ENCODE peak calls at places on chromosome X, in seven cellular contexts. D, P, H, W, G, M and R are unnamed samples. For H3K79me1, the result is how much of the 10 kb centered on the place peaks cover.

GRCh38 chrX:110081740-110082139 is 78.8 kb downstream of the TMEM164 start:
- DNase-seq in D (peak), P (no peak), H (peak), W (no peak), G (no peak), M (no peak), R (no peak)

GRCh38 chrX:123859409-123859827 is 435 bp upstream of the XIAP start:
- DNase-seq in D (no peak), P (no peak), H (no peak), W (no peak), G (peak), M (no peak), R (peak)

GRCh38 chrX:71372388-71372787 is 6.2 kb downstream of the TAF1 start:
- DNase-seq in D (no peak), P (no peak), H (no peak), W (no peak), G (no peak), M (no peak), R (no peak)

GRCh38 chrX:118347131-118347530 is 1.2 kb downstream of the WDR44 start:
- DNase-seq in D (peak), P (no peak), H (peak), W (no peak), G (peak), M (peak), R (no peak)

GRCh38 chrX:1423215-1423614 is 29.5 kb downstream of the ASMTL start:
- DNase-seq in D (no peak), P (no peak), H (no peak), W (no peak), G (no peak), M (no peak), R (no peak)

GRCh38 chrX:24498181-24498580 is 33.1 kb downstream of the PDK3 start:
- DNase-seq in D (no peak), P (no peak), H (no peak), W (no peak), G (peak), M (peak), R (peak)

GRCh38 chrX:65528705-65529340 is 5.8 kb downstream of the LAS1L start:
- DNase-seq in D (peak), P (peak), H (peak), W (peak), G (peak), M (peak), R (peak)

GRCh38 chrX:107718156-107718621 is 57.4 kb downstream of the TSC22D3 start:
- DNase-seq in D (peak), P (peak), H (peak), W (no peak), G (peak), M (peak), R (peak)

GRCh38 chrX:129576539-129576938 is 36.5 kb downstream of the OCRL start:
- DNase-seq in D (no peak), P (no peak), H (no peak), W (no peak), G (no peak), M (no peak), R (no peak)

GRCh38 chrX:133726211-133726630 is 259.2 kb downstream of the GPC3 start:
- DNase-seq in D (peak), P (no peak), H (peak), W (no peak), G (no peak), M (peak), R (no peak)

GRCh38 chrX:74448669-74449068 is 27.4 kb downstream of the SLC16A2 start:
- DNase-seq in D (no peak), P (no peak), H (no peak), W (no peak), G (peak), M (no peak), R (no peak)

GRCh38 chrX:29397506-29397905 is 810.3 kb downstream of the IL1RAPL1 start:
- DNase-seq in D (peak), P (no peak), H (peak), W (no peak), G (no peak), M (peak), R (no peak)

GRCh38 chrX:48695524-48695875 is 1.0 kb upstream of the SUV39H1 start:
- DNase-seq in D (peak), P (no peak), H (peak), W (no peak), G (peak), M (no peak), R (no peak)

GRCh38 chrX:123846598-123847038 is 13.2 kb upstream of the XIAP start:
- DNase-seq in D (peak), P (no peak), H (peak), W (no peak), G (peak), M (no peak), R (no peak)

GRCh38 chrX:79107891-79108718 is 36.4 kb upstream of the GPR174 start:
- DNase-seq in D (no peak), P (no peak), H (no peak), W (no peak), G (peak), M (no peak), R (no peak)

GRCh38 chrX:129488359-129488758 is 34.9 kb downstream of the SMARCA1 start:
- DNase-seq in D (no peak), P (no peak), H (no peak), W (no peak), G (no peak), M (no peak), R (no peak)

GRCh38 chrX:27679281-27679680 is 89.1 kb downstream of the DCAF8L2 start:
- DNase-seq in D (peak), P (no peak), H (no peak), W (no peak), G (no peak), M (no peak), R (no peak)

GRCh38 chrX:9429767-9430166 is 35.1 kb upstream of the TBL1X start:
- DNase-seq in D (no peak), P (no peak), H (no peak), W (no peak), G (peak), M (no peak), R (no peak)

GRCh38 chrX:69493193-69493592 is 10.9 kb upstream of the NALF2 start:
- DNase-seq in D (no peak), P (peak), H (no peak), W (no peak), G (peak), M (peak), R (peak)

GRCh38 chrX:106612403-106612789 is 618 bp downstream of the RADX start:
- DNase-seq in D (no peak), P (no peak), H (peak), W (no peak), G (peak), M (peak), R (no peak)

GRCh38 chrX:139739138-139739537 is 31.2 kb upstream of the MCF2 start:
- DNase-seq in D (peak), P (no peak), H (peak), W (no peak), G (no peak), M (no peak), R (no peak)

GRCh38 chrX:70439016-70439415 is 5.6 kb upstream of the DLG3 start:
- DNase-seq in D (no peak), P (no peak), H (peak), W (no peak), G (no peak), M (no peak), R (no peak)

GRCh38 chrX:106711375-106711774 is 15.1 kb upstream of the RNF128 start:
- DNase-seq in D (no peak), P (no peak), H (no peak), W (no peak), G (no peak), M (no peak), R (no peak)

GRCh38 chrX:84339507-84340364 is 151.7 kb upstream of the RPS6KA6 start:
- DNase-seq in D (peak), P (no peak), H (peak), W (no peak), G (peak), M (peak), R (no peak)

GRCh38 chrX:131068945-131069719 is 11.0 kb downstream of the ARHGAP36 start:
- DNase-seq in D (no peak), P (peak), H (peak), W (no peak), G (peak), M (peak), R (peak)

GRCh38 chrX:23844502-23845138 is 61.6 kb downstream of the SAT1 start:
- DNase-seq in D (peak), P (no peak), H (peak), W (no peak), G (peak), M (peak), R (no peak)

GRCh38 chrX:80334583-80334982 is 85.7 kb upstream of the TENT5D start:
- DNase-seq in D (no peak), P (no peak), H (no peak), W (no peak), G (no peak), M (no peak), R (no peak)

GRCh38 chrX:9393571-9393970 is 71.3 kb upstream of the TBL1X start:
- DNase-seq in D (no peak), P (no peak), H (no peak), W (no peak), G (no peak), M (no peak), R (no peak)

GRCh38 chrX:19303216-19303880 is 40.4 kb upstream of the PDHA1 start:
- DNase-seq in D (peak), P (no peak), H (peak), W (no peak), G (peak), M (no peak), R (no peak)

GRCh38 chrX:10482262-10482661 is 138.1 kb downstream of the MID1 start:
- DNase-seq in D (no peak), P (no peak), H (no peak), W (no peak), G (no peak), M (no peak), R (no peak)

GRCh38 chrX:77597090-77597489 is 149.9 kb downstream of the FGF16 start:
- DNase-seq in D (peak), P (no peak), H (peak), W (no peak), G (peak), M (peak), R (no peak)

GRCh38 chrX:121869876-121870477 is 822.6 kb downstream of the GLUD2 start:
- DNase-seq in D (no peak), P (no peak), H (no peak), W (no peak), G (no peak), M (no peak), R (no peak)

GRCh38 chrX:104864296-104864695 is 298.3 kb downstream of the IL1RAPL2 start:
- DNase-seq in D (no peak), P (no peak), H (peak), W (no peak), G (no peak), M (no peak), R (no peak)

GRCh38 chrX:29024813-29025342 is 437.6 kb downstream of the IL1RAPL1 start:
- DNase-seq in D (peak), P (no peak), H (peak), W (no peak), G (no peak), M (no peak), R (no peak)

GRCh38 chrX:136273986-136274385 is 22.8 kb upstream of the MAP7D3 start:
- DNase-seq in D (no peak), P (no peak), H (no peak), W (no peak), G (no peak), M (no peak), R (no peak)

GRCh38 chrX:115013705-115014104 is 3.7 kb downstream of the IL13RA2 start:
- DNase-seq in D (peak), P (no peak), H (peak), W (no peak), G (peak), M (no peak), R (no peak)

GRCh38 chrX:54473993-54474859 is 21.8 kb downstream of the FGD1 start:
- DNase-seq in D (no peak), P (no peak), H (no peak), W (no peak), G (no peak), M (no peak), R (no peak)

GRCh38 chrX:45735571-45735970 is 534.9 kb upstream of the DIPK2B start:
- DNase-seq in D (no peak), P (no peak), H (no peak), W (no peak), G (no peak), M (no peak), R (no peak)

GRCh38 chrX:53272808-53273337 is 8.5 kb downstream of the IQSEC2 start:
- DNase-seq in D (no peak), P (no peak), H (no peak), W (no peak), G (no peak), M (no peak), R (no peak)

GRCh38 chrX:79161655-79162054 is 17.2 kb downstream of the GPR174 start:
- DNase-seq in D (no peak), P (no peak), H (no peak), W (no peak), G (no peak), M (no peak), R (no peak)

DNA sequence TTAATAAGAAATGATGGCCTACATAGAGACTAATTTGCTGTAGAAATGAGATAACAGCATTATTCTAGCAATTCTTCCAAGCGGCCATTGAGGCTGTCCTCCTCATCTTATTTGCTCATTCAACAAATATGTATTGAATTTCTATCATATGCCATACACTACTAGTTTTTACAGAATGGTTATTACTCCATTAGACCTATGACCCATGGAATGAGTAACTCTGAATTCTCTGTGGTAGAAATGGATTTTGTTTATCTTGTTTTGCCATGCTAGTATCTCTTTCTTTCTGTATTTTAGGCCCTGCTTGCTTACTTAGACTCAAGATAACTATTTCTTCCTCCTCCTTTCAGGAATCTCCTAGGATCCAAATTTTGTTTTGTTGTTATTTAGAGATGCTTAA is 103.5 kb downstream of the RPA4 start:
- DNase-seq in D (peak), P (no peak), H (peak), W (no peak), G (peak), M (no peak), R (no peak)
- H3K4ac ChIP-seq in D (no peak), P (no peak), H (no peak), W (no peak), G (no peak), M (no peak), R (no peak)

DNA sequence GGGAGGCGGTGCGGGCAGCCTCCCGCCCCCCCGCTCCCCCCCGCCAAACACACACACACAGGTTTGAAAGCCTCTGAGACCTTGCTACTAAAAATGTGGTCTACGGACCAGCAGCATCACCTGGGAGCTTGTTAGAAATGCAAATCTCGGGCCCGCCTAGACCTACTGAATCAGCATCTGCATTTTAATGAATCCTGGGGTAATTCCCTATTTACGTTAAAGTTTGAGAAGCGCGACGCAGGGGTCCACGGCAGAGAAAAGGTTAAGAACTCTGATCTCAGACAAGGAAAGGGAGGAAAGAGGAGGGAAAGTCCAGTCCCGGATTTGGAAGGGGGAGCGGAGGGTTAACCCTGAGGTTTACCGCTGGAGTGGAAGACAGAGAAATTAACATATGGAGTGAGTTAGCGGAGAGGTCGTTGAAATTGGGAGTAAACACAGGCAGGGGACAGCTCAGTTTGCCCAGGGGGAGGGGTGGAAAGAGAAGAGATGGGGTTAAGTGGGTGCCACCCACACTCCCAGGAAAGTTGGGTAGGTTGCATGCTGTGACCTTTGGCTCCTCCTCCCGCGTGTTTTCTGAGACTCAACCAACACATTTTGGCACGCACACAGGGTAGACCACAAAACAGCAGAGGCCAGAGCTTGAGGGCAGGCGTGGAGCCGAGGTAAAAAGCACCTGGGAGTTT is 483.6 kb downstream of the BCOR start:
- DNase-seq in D (no peak), P (peak), H (no peak), W (peak), G (no peak), M (peak), R (no peak)
- H3K9ac ChIP-seq in D (no peak), P (no peak), H (no peak), W (no peak), G (no peak), M (no peak), R (no peak)

GRCh38 chrX:5870238-5870637 is 358.4 kb downstream of the NLGN4X start:
- DNase-seq in D (no peak), P (no peak), H (peak), W (no peak), G (no peak), M (no peak), R (no peak)

GRCh38 chrX:5869786-5870185 is 358.9 kb downstream of the NLGN4X start:
- DNase-seq in D (no peak), P (no peak), H (no peak), W (no peak), G (no peak), M (no peak), R (no peak)

GRCh38 chrX:5867778-5868177 is 360.9 kb downstream of the NLGN4X start:
- DNase-seq in D (no peak), P (no peak), H (no peak), W (no peak), G (no peak), M (no peak), R (no peak)
- H3K79me1 ChIP-seq in D (under half), P (under half), H (under half), W (under half), G (under half), M (under half), R (under half)

DNA sequence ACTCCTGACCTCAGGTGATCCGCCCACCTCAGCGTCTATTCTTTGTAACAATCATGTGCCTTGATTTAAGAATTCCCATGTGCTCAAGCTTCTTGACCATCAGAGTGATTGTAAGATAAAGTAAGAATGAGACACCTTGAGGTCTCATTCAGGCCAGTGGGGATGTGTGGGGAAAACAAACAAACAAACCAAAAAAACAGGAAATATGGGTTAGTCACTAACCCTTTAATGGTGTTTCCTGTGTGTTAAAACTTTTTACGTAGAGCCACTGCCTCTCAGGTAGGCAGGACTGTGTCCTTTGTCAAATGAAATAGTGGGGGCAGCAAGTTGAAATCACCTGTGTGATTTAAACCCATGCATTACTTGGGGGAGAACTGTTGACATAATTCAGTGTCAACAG is 91.5 kb upstream of the DHRSX start:
- DNase-seq in D (no peak), P (no peak), H (no peak), W (no peak), G (peak), M (peak), R (no peak)
- H3K4ac ChIP-seq in D (no peak), P (no peak), H (no peak), W (no peak), G (no peak), M (no peak), R (no peak)

DNA sequence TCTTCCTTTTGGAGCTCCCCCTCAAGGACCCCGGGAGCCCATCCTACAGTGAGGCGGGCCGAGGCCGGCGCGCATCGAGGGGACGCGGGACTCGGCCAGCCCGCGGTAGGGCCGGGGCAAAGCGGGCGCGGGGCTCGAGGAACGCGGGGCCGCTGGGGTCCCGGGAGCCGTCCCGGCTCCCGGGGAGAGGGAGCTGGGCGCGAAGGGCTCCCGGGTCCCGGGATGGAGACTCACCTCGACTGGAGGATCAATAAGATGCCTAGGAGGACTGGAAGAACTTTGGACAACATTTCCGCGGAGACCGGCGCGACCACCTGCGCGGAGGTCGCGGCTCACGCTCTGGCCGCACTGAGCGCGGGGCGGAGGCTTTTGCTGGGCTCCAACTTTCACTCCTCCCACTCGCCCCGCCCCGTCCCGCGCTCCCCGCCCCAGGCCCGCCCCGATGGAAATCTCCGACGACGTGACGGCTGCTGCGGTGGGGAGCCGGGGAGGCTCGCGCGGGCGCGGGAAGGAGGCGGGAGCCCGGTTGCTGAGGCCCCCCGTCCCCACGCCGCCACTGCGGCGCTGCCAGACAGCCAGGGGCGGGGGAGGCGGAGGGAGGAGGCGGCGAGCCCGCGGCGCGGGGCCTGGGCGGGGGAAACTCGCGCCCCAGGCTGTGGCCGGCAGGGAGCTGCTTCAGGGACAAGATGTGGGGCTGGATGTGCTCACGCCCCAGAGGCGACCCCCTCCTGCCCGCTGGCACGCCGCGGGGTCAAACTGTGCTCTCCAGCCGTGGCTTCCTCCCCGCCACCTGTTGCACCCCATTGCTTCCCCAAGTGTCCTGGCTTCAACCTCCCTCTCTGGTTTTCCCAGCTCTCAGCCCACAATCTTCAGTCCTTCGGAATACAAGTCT is at the start of gene GABRE:
- DNase-seq in D (no peak), P (peak), H (peak), W (no peak), G (peak), M (peak), R (peak)
- H3K9ac ChIP-seq in D (no peak), P (no peak), H (peak), W (no peak), G (no peak), M (peak), R (no peak)

GRCh38 chrX:153701706-153702105 is 14.0 kb downstream of the SLC6A8 start:
- DNase-seq in D (no peak), P (no peak), H (no peak), W (no peak), G (no peak), M (no peak), R (no peak)

GRCh38 chrX:153706799-153707198 is 17.4 kb downstream of the BCAP31 start:
- DNase-seq in D (no peak), P (no peak), H (no peak), W (no peak), G (no peak), M (no peak), R (no peak)

GRCh38 chrX:153703036-153703370 is 15.3 kb downstream of the SLC6A8 start:
- DNase-seq in D (peak), P (no peak), H (no peak), W (no peak), G (no peak), M (no peak), R (no peak)

GRCh38 chrX:153702350-153703035 is 14.8 kb downstream of the SLC6A8 start:
- DNase-seq in D (no peak), P (no peak), H (no peak), W (no peak), G (no peak), M (no peak), R (no peak)

GRCh38 chrX:153704021-153704526 is 16.3 kb downstream of the SLC6A8 start:
- DNase-seq in D (no peak), P (no peak), H (no peak), W (no peak), G (no peak), M (no peak), R (no peak)
- H3K79me1 ChIP-seq in D (under half), P (under half), H (under half), W (under half), G (under half), M (under half), R (under half)

GRCh38 chrX:119693032-119693995 is at the start of gene SEPTIN6:
- DNase-seq in D (peak), P (peak), H (peak), W (peak), G (peak), M (peak), R (peak)
- H3K4ac ChIP-seq in D (peak), P (no peak), H (peak), W (no peak), G (peak), M (no peak), R (no peak)